ENCODE peak calls at places on chromosomes 7 and 10, in ten cellular contexts. H is nephron progenitor cell; E is hippocampal formation; Q is AG04450; L is NCI-H1092 treated with DMSO at 0.1 percent for 48 hours; P is stimulated activated CD8-positive, alpha-beta memory T cell treated with anti-CD3 and anti-CD28 coated beads, Interleukin-15, amount 100 ng/mL, for 24 hours; O is NCI-H345; X is HFF-Myc; C is AG10803; F is activated T-cell treated with anti-CD3 and anti-CD28 coated beads, Interleukin-2, amount 50 U/mL, for 4 hours. B is an unnamed sample.

GRCh38 chr7:130275826-130276291 is 9.2 kb downstream of the CPA2 start:
- DNase-seq in Q (no peak), E (no peak), X (no peak), H (no peak), O (no peak), L (peak; percentile 71), P (no peak), C (peak; percentile 61), F (no peak), B (no peak)

GRCh38 chr10:3105905-3106304 is 38.6 kb downstream of the PFKP start:
- DNase-seq in P (no peak), H (no peak), L (no peak), O (no peak), X (no peak), Q (no peak), C (no peak), E (no peak), F (no peak), B (no peak)

GRCh38 chr10:26857991-26858706 is 2.6 kb downstream of the ABI1 start:
- DNase-seq in E (no peak), C (peak; percentile 29), X (peak; percentile 15), H (no peak), P (no peak), L (no peak), O (no peak), F (no peak), Q (no peak), B (no peak)

GRCh38 chr10:91800192-91800591 is 2.0 kb downstream of the TNKS2 start:
- DNase-seq in O (no peak), L (no peak), H (no peak), Q (no peak), F (no peak), P (no peak), E (no peak), X (no peak), C (no peak), B (no peak)

GRCh38 chr10:72316748-72317435 is 37.8 kb downstream of the DNAJB12 start:
- DNase-seq in Q (no peak), L (peak; percentile 37), O (peak; percentile 82), C (no peak), X (no peak), E (no peak), F (no peak), H (no peak), P (no peak), B (peak; percentile 88)

GRCh38 chr10:81426722-81427121 is 448.3 kb upstream of the NRG3 start:
- DNase-seq in O (no peak), L (no peak), P (no peak), Q (no peak), E (no peak), X (no peak), C (no peak), F (no peak), H (no peak), B (no peak)

GRCh38 chr10:87930929-87931835 is 67.8 kb downstream of the PTEN start:
- DNase-seq in C (no peak), O (no peak), H (no peak), Q (no peak), P (no peak), E (no peak), L (no peak), X (no peak), F (no peak), B (no peak)

GRCh38 chr10:132263866-132264265 is 43.9 kb downstream of the STK32C start:
- DNase-seq in C (no peak), P (no peak), Q (no peak), X (no peak), H (no peak), E (no peak), L (peak; percentile 3), O (no peak), F (no peak), B (no peak)

GRCh38 chr10:70542565-70542938 is 60.0 kb downstream of the PRF1 start:
- DNase-seq in F (no peak), E (no peak), Q (no peak), C (no peak), L (no peak), P (no peak), O (no peak), X (no peak), H (no peak), B (no peak)

GRCh38 chr7:149883452-149883861 is 9.7 kb downstream of the ATP6V0E2 start:
- DNase-seq in X (no peak), L (peak; percentile 63), O (peak; percentile 53), F (peak; percentile 27), H (peak; percentile 65), Q (no peak), P (no peak), C (peak; percentile 27), E (peak; percentile 61), B (no peak)

GRCh38 chr7:157047148-157047547 is 36.7 kb upstream of the MNX1 start:
- DNase-seq in P (no peak), C (no peak), F (no peak), Q (no peak), X (no peak), H (no peak), L (no peak), O (no peak), E (no peak), B (no peak)

GRCh38 chr7:19964198-19964597 is 190.8 kb upstream of the TMEM196 start:
- DNase-seq in Q (no peak), X (no peak), F (no peak), O (no peak), L (no peak), H (no peak), C (peak; percentile 81), E (peak; percentile 26), P (no peak), B (no peak)

GRCh38 chr7:51300762-51301674 is 15.6 kb downstream of the COBL start:
- DNase-seq in Q (no peak), O (no peak), X (no peak), P (no peak), C (no peak), H (no peak), F (no peak), E (no peak), L (no peak), B (peak; percentile 75)

GRCh38 chr7:30172451-30172850 is 37.7 kb downstream of the MTURN start:
- DNase-seq in Q (no peak), E (no peak), O (no peak), C (no peak), X (no peak), H (no peak), P (no peak), L (peak; percentile 63), F (no peak), B (no peak)

GRCh38 chr7:25124485-25125136 is 449 bp downstream of the CYCS start:
- DNase-seq in E (no peak), O (peak; percentile 31), C (peak; percentile 30), F (peak; percentile 8), L (peak; percentile 72), X (no peak), Q (no peak), H (peak; percentile 22), P (no peak), B (no peak)

GRCh38 chr10:45443101-45444009 is 69.3 kb downstream of the ALOX5 start:
- DNase-seq in P (no peak), Q (no peak), F (no peak), H (no peak), X (no peak), O (no peak), L (no peak), C (no peak), E (no peak), B (no peak)

GRCh38 chr7:867406-868188 is 8.8 kb upstream of the GET4 start:
- DNase-seq in L (no peak), Q (no peak), F (no peak), H (no peak), O (no peak), E (no peak), X (peak; percentile 59), P (no peak), C (peak; percentile 83), B (peak; percentile 84)

GRCh38 chr10:123449234-123449962 is 216.8 kb upstream of the GPR26 start:
- DNase-seq in E (no peak), L (no peak), X (no peak), H (no peak), O (no peak), P (no peak), F (no peak), Q (no peak), C (no peak), B (no peak)

GRCh38 chr7:106166651-106167342 is 54.7 kb upstream of the SYPL1 start:
- DNase-seq in Q (peak; percentile 66), P (no peak), X (peak; percentile 52), L (peak; percentile 75), C (peak; percentile 86), E (peak; percentile 31), F (no peak), H (peak; percentile 56), O (peak; percentile 61), B (no peak)

GRCh38 chr7:20541615-20542349 is 73.7 kb upstream of the ABCB5 start:
- DNase-seq in C (no peak), H (no peak), P (no peak), E (no peak), Q (no peak), O (peak; percentile 53), F (no peak), L (no peak), X (no peak), B (no peak)

GRCh38 chr7:148711191-148712102 is 12.7 kb downstream of the CUL1 start:
- DNase-seq in E (no peak), C (no peak), Q (no peak), P (no peak), F (no peak), X (no peak), O (no peak), L (no peak), H (no peak), B (no peak)

GRCh38 chr10:79239275-79239779 is 107.9 kb upstream of the PPIF start:
- DNase-seq in C (no peak), O (no peak), H (peak; percentile 37), X (no peak), P (no peak), F (no peak), L (no peak), Q (no peak), E (peak; percentile 33), B (no peak)

GRCh38 chr10:118581340-118581739 is 14.1 kb downstream of the PRLHR start:
- DNase-seq in P (no peak), X (no peak), O (no peak), C (no peak), L (no peak), Q (no peak), H (no peak), E (no peak), F (no peak), B (no peak)

GRCh38 chr7:112416127-112416526 is 34.1 kb upstream of the IFRD1 start:
- DNase-seq in F (no peak), P (no peak), O (no peak), C (peak; percentile 27), L (no peak), H (no peak), X (no peak), Q (no peak), E (no peak), B (no peak)

GRCh38 chr7:22751341-22751740 is 24.3 kb downstream of the IL6 start:
- DNase-seq in H (no peak), P (no peak), Q (no peak), X (no peak), L (no peak), E (no peak), F (no peak), O (no peak), C (no peak), B (no peak)

GRCh38 chr10:100993986-100994708 is 5.5 kb upstream of the LZTS2 start:
- DNase-seq in F (no peak), C (peak; percentile 33), X (no peak), E (peak; percentile 55), P (no peak), Q (no peak), L (no peak), H (peak; percentile 34), O (peak; percentile 1), B (no peak)

GRCh38 chr7:22419488-22419887 is 62.5 kb upstream of the RAPGEF5 start:
- DNase-seq in P (no peak), C (no peak), L (peak; percentile 28), X (no peak), E (no peak), Q (no peak), F (no peak), O (peak; percentile 69), H (peak; percentile 5), B (no peak)

GRCh38 chr10:119337223-119337622 is 129.9 kb downstream of the GRK5 start:
- DNase-seq in C (no peak), E (no peak), L (no peak), H (no peak), Q (no peak), P (no peak), O (no peak), X (no peak), F (no peak), B (no peak)